ENCODE peak calls at places on chromosomes 6 and 20, in seven cellular contexts. V, Y, R, M, Z, H and B are unnamed samples.

GRCh38 chr20:51199920-51200319 is 177.0 kb upstream of the KCNG1 start:
- DNase-seq in V (no peak), Y (no peak), R (no peak), M (no peak), Z (no peak), H (no peak), B (no peak)

GRCh38 chr6:162538643-162539064 is 188.9 kb downstream of the PRKN start:
- DNase-seq in V (no peak), Y (no peak), R (peak), M (no peak), Z (no peak), H (peak), B (no peak)

GRCh38 chr6:106431972-106432371 is 71.5 kb downstream of the CRYBG1 start:
- DNase-seq in V (no peak), Y (no peak), R (no peak), M (no peak), Z (no peak), H (no peak), B (no peak)

GRCh38 chr20:41392871-41393704 is 26.5 kb upstream of the EMILIN3 start:
- DNase-seq in V (no peak), Y (no peak), R (peak), M (no peak), Z (no peak), H (peak), B (no peak)

GRCh38 chr6:1817033-1817761 is 207.5 kb downstream of the FOXC1 start:
- DNase-seq in V (peak), Y (no peak), R (peak), M (no peak), Z (no peak), H (no peak), B (no peak)

GRCh38 chr6:156794546-156794945 is 17.4 kb downstream of the ARID1B start:
- DNase-seq in V (no peak), Y (no peak), R (no peak), M (no peak), Z (no peak), H (no peak), B (no peak)

GRCh38 chr6:93624408-93624807 is 205.0 kb upstream of the EPHA7 start:
- DNase-seq in V (no peak), Y (no peak), R (peak), M (no peak), Z (no peak), H (no peak), B (no peak)

GRCh38 chr6:31763617-31763940 is 1.1 kb downstream of the SAPCD1 start:
- DNase-seq in V (peak), Y (peak), R (peak), M (no peak), Z (no peak), H (no peak), B (no peak)

GRCh38 chr20:58649288-58650180 is 1.5 kb upstream of the STX16 start:
- DNase-seq in V (no peak), Y (no peak), R (no peak), M (peak), Z (no peak), H (peak), B (no peak)

GRCh38 chr6:159972506-159973268 is 3.8 kb downstream of the IGF2R start:
- DNase-seq in V (no peak), Y (no peak), R (no peak), M (no peak), Z (no peak), H (no peak), B (no peak)

GRCh38 chr20:63618291-63618980 is 8.5 kb downstream of the GMEB2 start:
- DNase-seq in V (no peak), Y (no peak), R (no peak), M (no peak), Z (no peak), H (no peak), B (no peak)

GRCh38 chr6:151071295-151071694 is 168.5 kb upstream of the AKAP12 start:
- DNase-seq in V (peak), Y (no peak), R (peak), M (no peak), Z (no peak), H (no peak), B (peak)

GRCh38 chr6:44003345-44004061 is 123.7 kb downstream of the MRPL14 start:
- DNase-seq in V (no peak), Y (peak), R (no peak), M (no peak), Z (no peak), H (no peak), B (no peak)

GRCh38 chr6:159107451-159108260 is 61.5 kb upstream of the FNDC1 start:
- DNase-seq in V (no peak), Y (no peak), R (no peak), M (peak), Z (no peak), H (no peak), B (no peak)

GRCh38 chr20:14155361-14155760 is 160.0 kb downstream of the MACROD2 start:
- DNase-seq in V (no peak), Y (no peak), R (no peak), M (no peak), Z (no peak), H (no peak), B (no peak)

GRCh38 chr20:1212607-1213396 is 9.5 kb downstream of the C20orf202 start:
- DNase-seq in V (peak), Y (peak), R (peak), M (peak), Z (peak), H (peak), B (peak)

GRCh38 chr20:11845311-11845710 is 72.4 kb upstream of the BTBD3 start:
- DNase-seq in V (peak), Y (no peak), R (peak), M (no peak), Z (no peak), H (no peak), B (no peak)

GRCh38 chr6:36788768-36789167 is 50.5 kb downstream of the CPNE5 start:
- DNase-seq in V (peak), Y (no peak), R (peak), M (no peak), Z (no peak), H (no peak), B (no peak)

GRCh38 chr6:53979468-53980067 is 131.7 kb upstream of the MLIP start:
- DNase-seq in V (peak), Y (no peak), R (peak), M (no peak), Z (peak), H (no peak), B (no peak)

GRCh38 chr6:41271901-41272395 is 14.5 kb downstream of the TREM1 start:
- DNase-seq in V (no peak), Y (no peak), R (no peak), M (no peak), Z (no peak), H (peak), B (no peak)

GRCh38 chr20:5674176-5674660 is 76.0 kb upstream of the SHLD1 start:
- DNase-seq in V (peak), Y (no peak), R (no peak), M (no peak), Z (no peak), H (no peak), B (no peak)

GRCh38 chr6:797479-798077 is 104.6 kb upstream of the EXOC2 start:
- DNase-seq in V (peak), Y (no peak), R (peak), M (peak), Z (peak), H (no peak), B (peak)

GRCh38 chr20:31815408-31816188 is 3.6 kb upstream of the MYLK2 start:
- DNase-seq in V (no peak), Y (no peak), R (peak), M (no peak), Z (no peak), H (no peak), B (no peak)

GRCh38 chr6:157985378-157986155 is 3.9 kb downstream of the SYNJ2 start:
- DNase-seq in V (no peak), Y (no peak), R (no peak), M (no peak), Z (no peak), H (no peak), B (no peak)

GRCh38 chr6:157984686-157985225 is 3.1 kb downstream of the SYNJ2 start:
- DNase-seq in V (no peak), Y (no peak), R (no peak), M (no peak), Z (no peak), H (no peak), B (no peak)

GRCh38 chr6:524803-525202 is 132.1 kb downstream of the HUS1B start:
- DNase-seq in V (no peak), Y (no peak), R (no peak), M (no peak), Z (no peak), H (no peak), B (no peak)

GRCh38 chr20:25706793-25707192 is 10.1 kb upstream of the ZNF337 start:
- DNase-seq in V (no peak), Y (no peak), R (no peak), M (no peak), Z (no peak), H (no peak), B (no peak)

GRCh38 chr20:33033381-33033780 is 1.9 kb downstream of the BPIFB6 start:
- DNase-seq in V (no peak), Y (no peak), R (no peak), M (no peak), Z (no peak), H (no peak), B (no peak)

GRCh38 chr6:33490198-33490597 is 35.8 kb downstream of the ZBTB9 start:
- DNase-seq in V (no peak), Y (no peak), R (no peak), M (no peak), Z (no peak), H (no peak), B (no peak)

GRCh38 chr6:108260809-108261569 is at the start of gene SNX3:
- DNase-seq in V (peak), Y (peak), R (peak), M (peak), Z (peak), H (peak), B (peak)
- TF ChIP-seq CTCF in V (peak), Y (no peak), R (no peak), M (no peak), Z (no peak), H (peak), B (peak)

GRCh38 chr6:12277401-12277800 is 12.8 kb upstream of the EDN1 start:
- DNase-seq in V (no peak), Y (no peak), R (no peak), M (no peak), Z (no peak), H (no peak), B (no peak)
- H3K27ac ChIP-seq in V (no peak), Y (no peak), R (no peak), M (no peak), Z (peak), H (no peak), B (no peak)

GRCh38 chr6:84357631-84358030 is 130.2 kb upstream of the CEP162 start:
- DNase-seq in V (no peak), Y (no peak), R (no peak), M (no peak), Z (no peak), H (no peak), B (no peak)

GRCh38 chr6:84360039-84360438 is 132.6 kb upstream of the CEP162 start:
- DNase-seq in V (no peak), Y (no peak), R (no peak), M (no peak), Z (no peak), H (no peak), B (no peak)

GRCh38 chr6:84358581-84358980 is 131.1 kb upstream of the CEP162 start:
- DNase-seq in V (no peak), Y (no peak), R (no peak), M (no peak), Z (no peak), H (no peak), B (no peak)

GRCh38 chr6:84353459-84354423 is 126.3 kb upstream of the CEP162 start:
- DNase-seq in V (no peak), Y (no peak), R (no peak), M (no peak), Z (no peak), H (no peak), B (no peak)

DNA sequence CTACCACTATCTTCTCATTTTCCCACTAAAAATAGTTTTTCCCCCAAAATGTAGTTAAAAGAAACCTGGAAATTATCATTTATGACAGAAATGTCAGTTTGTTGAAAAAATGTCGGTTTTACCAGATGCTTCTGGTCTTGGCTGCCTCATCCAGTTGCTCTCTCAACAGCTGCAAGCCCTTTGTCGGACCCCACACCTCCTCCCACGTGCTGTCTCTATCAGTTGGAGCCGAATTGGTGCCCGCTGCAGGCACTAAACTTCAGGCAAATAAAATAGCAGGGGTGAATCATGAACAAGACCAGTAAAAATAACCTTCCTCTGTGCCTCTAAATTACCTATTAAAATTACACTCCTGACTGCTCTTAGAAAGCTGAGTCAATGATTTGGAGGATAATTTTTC is 129.5 kb upstream of the CEP162 start:
- DNase-seq in V (no peak), Y (no peak), R (peak), M (no peak), Z (no peak), H (no peak), B (no peak)
- TF ChIP-seq CTCF in V (no peak), Y (no peak), R (no peak), M (no peak), Z (no peak), H (no peak), B (no peak)

GRCh38 chr6:90314516-90314915 is 17.9 kb upstream of the BACH2 start:
- DNase-seq in V (no peak), Y (no peak), R (no peak), M (no peak), Z (no peak), H (no peak), B (no peak)
- H3K27ac ChIP-seq in V (no peak), Y (no peak), R (no peak), M (no peak), Z (no peak), H (no peak), B (no peak)

DNA sequence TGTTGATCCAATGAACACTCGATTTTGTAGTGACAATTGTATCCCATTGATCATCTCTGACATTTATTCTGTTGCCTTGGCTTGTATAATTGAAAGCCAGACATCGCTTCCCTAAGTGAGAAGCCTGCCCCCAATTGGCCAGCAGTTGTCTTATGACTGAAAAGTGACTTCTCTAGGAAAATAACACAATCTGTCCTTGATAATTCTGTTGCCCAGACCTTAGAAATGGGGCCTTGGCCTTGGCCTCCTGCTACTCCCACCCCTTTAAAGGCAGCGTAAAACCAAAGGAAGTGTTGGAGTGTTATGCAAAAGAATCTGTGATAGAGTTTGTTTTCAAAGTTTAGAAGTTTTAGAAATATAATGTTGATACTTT is 39.8 kb downstream of the TXLNB start:
- DNase-seq in V (no peak), Y (no peak), R (no peak), M (no peak), Z (no peak), H (no peak), B (no peak)
- TF ChIP-seq CTCF in V (no peak), Y (no peak), R (no peak), M (no peak), Z (no peak), H (no peak), B (no peak)

GRCh38 chr6:87730310-87730709 is 28.3 kb upstream of the AKIRIN2 start:
- DNase-seq in V (peak), Y (no peak), R (no peak), M (peak), Z (no peak), H (peak), B (no peak)
- H3K27ac ChIP-seq in V (no peak), Y (no peak), R (no peak), M (no peak), Z (no peak), H (no peak), B (no peak)

GRCh38 chr6:28981833-28982475 is 23.2 kb downstream of the ZNF311 start:
- DNase-seq in V (peak), Y (peak), R (peak), M (peak), Z (peak), H (peak), B (peak)

GRCh38 chr6:28980797-28981390 is 24.2 kb downstream of the ZNF311 start:
- DNase-seq in V (peak), Y (peak), R (peak), M (peak), Z (no peak), H (no peak), B (peak)

GRCh38 chr6:28983838-28984237 is 21.3 kb downstream of the ZNF311 start:
- DNase-seq in V (no peak), Y (no peak), R (no peak), M (no peak), Z (no peak), H (no peak), B (no peak)

GRCh38 chr6:28981391-28981832 is 23.7 kb downstream of the ZNF311 start:
- DNase-seq in V (peak), Y (peak), R (peak), M (peak), Z (no peak), H (peak), B (no peak)

DNA sequence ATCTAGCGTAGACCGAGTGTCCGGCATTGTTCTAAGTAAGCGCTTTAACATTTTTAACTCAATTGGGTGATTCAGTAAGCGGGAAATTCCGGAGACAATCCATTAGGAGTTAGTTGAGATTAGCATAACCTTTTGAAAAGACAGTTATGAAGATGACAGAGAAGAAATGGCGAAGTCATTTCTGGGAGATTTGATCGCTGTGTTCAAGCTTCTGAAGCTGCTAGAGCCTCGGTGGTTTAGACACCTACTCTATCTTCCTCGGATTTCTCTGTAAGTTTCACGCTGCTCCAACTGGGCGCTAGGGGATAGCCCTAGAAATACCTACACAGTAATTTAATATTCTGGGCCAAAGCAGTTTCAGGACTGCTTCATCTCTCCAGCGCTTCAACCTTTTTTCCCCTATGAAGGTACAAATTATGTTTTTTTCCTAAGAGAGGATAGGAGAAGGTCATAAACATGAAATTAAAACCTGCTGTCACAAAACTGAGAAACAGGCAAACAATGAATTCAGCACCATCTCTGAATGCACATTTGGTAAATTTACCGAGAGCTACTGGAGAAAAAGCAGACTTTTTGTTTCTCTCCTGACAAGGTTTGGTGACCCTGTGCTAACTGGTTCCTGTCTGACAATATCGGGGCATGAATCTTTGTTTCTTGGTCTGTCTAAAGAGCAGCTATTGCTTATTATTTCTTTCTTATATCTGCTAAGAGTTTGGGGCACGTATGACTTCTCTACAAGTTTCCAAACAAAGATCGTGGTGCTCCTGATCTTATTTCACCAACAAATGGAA is 22.4 kb downstream of the ZNF311 start:
- DNase-seq in V (peak), Y (no peak), R (peak), M (no peak), Z (no peak), H (no peak), B (no peak)
- TF ChIP-seq CTCF in V (peak), Y (peak), R (peak), M (no peak), Z (peak), H (no peak), B (peak)

GRCh38 chr6:111087871-111088667 is 766 bp downstream of the SLC16A10 start:
- DNase-seq in V (no peak), Y (peak), R (peak), M (peak), Z (no peak), H (peak), B (no peak)
- H3K27ac ChIP-seq in V (no peak), Y (no peak), R (no peak), M (no peak), Z (no peak), H (peak), B (no peak)

DNA sequence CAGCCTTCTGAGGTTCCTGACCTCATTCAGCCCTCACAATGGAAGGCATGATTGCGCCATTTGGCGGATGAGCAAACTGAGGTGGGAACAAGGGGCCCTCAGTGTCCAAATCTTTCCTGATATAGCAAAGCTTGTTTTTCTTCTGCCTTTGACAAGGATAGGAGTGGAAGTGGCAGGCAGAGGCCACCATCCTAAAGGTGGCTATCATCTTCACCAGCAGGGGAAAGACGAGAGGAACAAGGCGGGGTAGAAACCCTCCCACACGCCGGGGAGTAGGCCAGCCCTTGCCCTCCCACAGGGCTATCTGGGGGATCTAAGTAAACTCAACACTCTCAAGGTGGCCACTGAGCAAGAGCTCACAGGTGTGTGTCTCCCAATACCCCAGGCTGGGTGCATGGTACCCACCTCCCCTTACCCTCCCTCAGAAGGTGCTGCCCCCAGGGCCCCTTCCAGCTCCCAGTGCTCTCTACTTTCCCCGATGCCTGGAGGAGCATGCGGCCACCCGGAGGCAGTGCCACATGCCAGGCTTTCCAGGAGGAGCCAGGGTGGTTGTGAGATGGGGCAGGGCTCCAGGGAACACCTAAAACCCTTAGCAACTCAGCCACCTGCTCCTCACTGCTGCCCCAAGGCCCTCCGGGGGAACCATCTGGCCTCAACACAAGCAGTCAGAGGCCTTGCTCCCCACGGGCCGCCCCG is 11.2 kb downstream of the SPDEF start:
- DNase-seq in V (no peak), Y (no peak), R (peak), M (no peak), Z (no peak), H (no peak), B (no peak)
- TF ChIP-seq CTCF in V (no peak), Y (no peak), R (no peak), M (no peak), Z (no peak), H (no peak), B (no peak)

DNA sequence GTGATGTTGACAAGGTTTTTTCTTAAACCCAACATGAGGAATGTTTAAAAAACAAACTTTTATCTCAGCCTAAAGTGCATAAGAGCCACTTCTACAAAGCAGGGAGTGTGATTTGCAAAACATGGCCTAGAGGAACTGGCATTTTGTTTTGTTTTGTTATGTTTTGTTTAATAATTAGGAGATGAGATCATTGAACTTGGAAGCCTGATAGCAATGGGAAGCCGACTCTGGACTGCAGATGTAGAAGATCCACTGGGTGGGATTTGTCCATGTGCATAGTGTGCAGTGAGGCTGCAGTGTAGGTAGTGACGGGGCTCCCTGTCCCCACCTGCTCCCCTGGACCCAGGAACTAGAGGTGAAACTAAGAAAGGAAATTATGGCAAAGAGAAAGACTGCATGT is 17.7 kb upstream of the MAP3K4 start:
- DNase-seq in V (peak), Y (no peak), R (peak), M (no peak), Z (no peak), H (no peak), B (peak)
- H3K27ac ChIP-seq in V (peak), Y (no peak), R (peak), M (no peak), Z (no peak), H (peak), B (peak)